ENCODE peak calls at places on chromosomes 13 and 19, in five cellular contexts. S is adipocyte, G is Karpas-422, Q is neural progenitor cell, I is HCT116. O is an unnamed sample.

GRCh38 chr13:33207616-33207964 is 78.0 kb downstream of the STARD13 start:
- DNase-seq in I (no peak), G (no peak), S (peak; percentile 88), Q (no peak), O (no peak)

GRCh38 chr19:11047856-11048255 is 41.4 kb upstream of the LDLR start:
- DNase-seq in G (peak; percentile 68), I (no peak), S (no peak), Q (no peak), O (no peak)

GRCh38 chr19:39602224-39602623 is at the start of gene LGALS13:
- DNase-seq in I (no peak), Q (no peak), S (no peak), G (no peak), O (no peak)

GRCh38 chr19:56167064-56167578 is 8.7 kb upstream of the GALP start:
- DNase-seq in Q (peak; percentile 71), S (peak; percentile 36), G (no peak), I (no peak), O (no peak)

GRCh38 chr13:33375421-33375820 is 89.9 kb upstream of the STARD13 start:
- DNase-seq in I (no peak), S (no peak), Q (no peak), G (no peak), O (no peak)

GRCh38 chr19:50465000-50465399 is 11.3 kb upstream of the EMC10 start:
- DNase-seq in Q (no peak), S (no peak), G (no peak), I (no peak), O (no peak)

GRCh38 chr13:111099292-111099691 is 15.8 kb upstream of the ARHGEF7 start:
- DNase-seq in S (no peak), I (no peak), Q (no peak), G (no peak), O (no peak)

GRCh38 chr13:27375686-27376326 is 48.6 kb upstream of the GTF3A start:
- DNase-seq in S (peak; percentile 78), G (peak; percentile 73), I (peak; percentile 70), Q (peak; percentile 74), O (peak; percentile 14)

GRCh38 chr13:109331898-109332297 is 454.5 kb downstream of the IRS2 start:
- DNase-seq in S (peak; percentile 11), G (no peak), I (no peak), Q (no peak), O (peak; percentile 37)

GRCh38 chr13:33494596-33495214 is 209.2 kb upstream of the STARD13 start:
- DNase-seq in Q (no peak), S (peak; percentile 69), I (peak; percentile 64), G (no peak), O (no peak)

GRCh38 chr13:98854448-98854847 is 102.0 kb upstream of the SLC15A1 start:
- DNase-seq in Q (no peak), I (no peak), S (no peak), G (no peak), O (no peak)

GRCh38 chr19:49554701-49555181 is 25.6 kb downstream of the NOSIP start:
- DNase-seq in Q (no peak), G (no peak), S (no peak), I (no peak), O (no peak)

GRCh38 chr13:71672527-71672926 is 194.5 kb downstream of the DACH1 start:
- DNase-seq in S (no peak), Q (no peak), I (no peak), G (no peak), O (no peak)

GRCh38 chr19:5452594-5453565 is 2.3 kb upstream of the ZNRF4 start:
- DNase-seq in I (peak; percentile 78), S (no peak), Q (peak; percentile 37), G (peak; percentile 67), O (no peak)

GRCh38 chr19:55597493-55597892 is 1.8 kb downstream of the FIZ1 start:
- DNase-seq in G (no peak), S (no peak), Q (no peak), I (no peak), O (no peak)

GRCh38 chr13:113273856-113274590 is 23.0 kb upstream of the LAMP1 start:
- DNase-seq in Q (no peak), S (peak; percentile 29), G (no peak), I (no peak), O (no peak)

GRCh38 chr13:63408227-63409202 is 1992.9 kb upstream of the PCDH20 start:
- DNase-seq in S (peak; percentile 57), I (no peak), G (no peak), Q (peak; percentile 16), O (no peak)

GRCh38 chr13:36758345-36758744 is 60.7 kb upstream of the RFXAP start:
- DNase-seq in Q (no peak), I (no peak), S (no peak), G (no peak), O (no peak)

GRCh38 chr13:21980049-21980448 is 309.2 kb downstream of the FGF9 start:
- DNase-seq in Q (no peak), S (no peak), I (no peak), G (no peak), O (no peak)

GRCh38 chr19:6736917-6737283 is 480 bp downstream of the GPR108 start:
- DNase-seq in G (no peak), Q (no peak), I (no peak), S (no peak), O (peak; percentile 52)

GRCh38 chr13:112443191-112444000 is 67.2 kb downstream of the SPACA7 start:
- DNase-seq in G (peak; percentile 47), I (no peak), S (peak; percentile 24), Q (peak; percentile 81), O (no peak)

DNA sequence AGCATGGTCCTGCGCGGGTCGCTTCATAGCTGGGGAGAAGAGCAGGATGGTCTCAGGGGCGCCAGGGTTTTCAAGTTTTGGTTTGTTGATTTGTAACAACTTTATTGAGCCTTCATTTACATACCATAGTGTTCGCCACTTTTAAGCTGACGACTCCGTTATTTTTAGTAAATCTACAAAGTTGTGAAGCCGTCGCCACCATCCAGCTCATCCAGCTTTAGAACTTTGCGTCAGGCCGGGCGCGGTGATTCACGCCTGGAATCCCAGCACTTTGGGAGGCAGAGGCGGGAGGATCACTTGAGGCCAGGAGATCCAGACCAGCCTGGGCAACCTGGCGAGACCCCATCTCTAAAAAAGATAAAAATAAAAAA is 404 bp downstream of the C19orf44 start:
- DNase-seq in G (no peak), I (no peak), S (peak; percentile 40), Q (no peak), O (no peak)
- H3K4me3 ChIP-seq in G (peak overlapping the region; percentile 66), I (peak overlapping the region; percentile 95), S (peak overlapping the region; percentile 96), Q (peak overlapping the region; percentile 74), O (peak overlapping the region; percentile 74)

GRCh38 chr19:18745012-18745735 is 45.9 kb downstream of the COMP start:
- DNase-seq in Q (peak; percentile 1), S (no peak), I (no peak), G (no peak), O (no peak)

GRCh38 chr19:18744019-18744418 is 47.1 kb downstream of the COMP start:
- DNase-seq in S (no peak), I (no peak), Q (peak; percentile 1), G (no peak), O (no peak)

GRCh38 chr19:18745931-18746330 is 45.2 kb downstream of the COMP start:
- DNase-seq in Q (no peak), S (no peak), I (no peak), G (no peak), O (no peak)

GRCh38 chr19:18749362-18750231 is 41.5 kb downstream of the COMP start:
- DNase-seq in G (no peak), I (no peak), Q (peak; percentile 42), S (no peak), O (no peak)

GRCh38 chr19:18746393-18747167 is 44.5 kb downstream of the COMP start:
- DNase-seq in I (no peak), G (no peak), Q (peak; percentile 11), S (no peak), O (no peak)
- H3K9ac ChIP-seq in I (no peak overlapping the region), G (no peak overlapping the region), Q (no peak overlapping the region), S (no peak overlapping the region), O (no peak overlapping the region)

GRCh38 chr19:801030-801860 is 4.0 kb downstream of the PTBP1 start:
- DNase-seq in I (no peak), G (no peak), S (peak; percentile 49), Q (no peak), O (no peak)
- H3K4me3 ChIP-seq in I (no peak overlapping the region), G (no peak overlapping the region), S (peak overlapping the region; percentile 75), Q (no peak overlapping the region), O (no peak overlapping the region)

GRCh38 chr19:8512115-8512967 is 1.6 kb downstream of the ZNF414 start:
- DNase-seq in I (peak; percentile 67), Q (peak; percentile 33), S (peak; percentile 51), G (peak; percentile 71), O (no peak)
- H3K9ac ChIP-seq in I (peak overlapping the region; percentile 87), Q (no peak overlapping the region), S (peak overlapping the region; percentile 95), G (peak overlapping the region; percentile 91), O (no peak overlapping the region)

GRCh38 chr13:82011355-82011754 is 1670.4 kb upstream of the SPRY2 start:
- DNase-seq in I (no peak), G (no peak), Q (no peak), S (no peak), O (no peak)
- H3K4me3 ChIP-seq in I (no peak overlapping the region), G (no peak overlapping the region), Q (no peak overlapping the region), S (no peak overlapping the region), O (no peak overlapping the region)

GRCh38 chr19:41887711-41888382 is 4.9 kb downstream of the ARHGEF1 start:
- DNase-seq in G (no peak), I (peak; percentile 93), S (no peak), Q (no peak), O (no peak)
- H3K9ac ChIP-seq in G (peak overlapping the region; percentile 37), I (peak overlapping the region; percentile 65), S (no peak overlapping the region), Q (no peak overlapping the region), O (no peak overlapping the region)

DNA sequence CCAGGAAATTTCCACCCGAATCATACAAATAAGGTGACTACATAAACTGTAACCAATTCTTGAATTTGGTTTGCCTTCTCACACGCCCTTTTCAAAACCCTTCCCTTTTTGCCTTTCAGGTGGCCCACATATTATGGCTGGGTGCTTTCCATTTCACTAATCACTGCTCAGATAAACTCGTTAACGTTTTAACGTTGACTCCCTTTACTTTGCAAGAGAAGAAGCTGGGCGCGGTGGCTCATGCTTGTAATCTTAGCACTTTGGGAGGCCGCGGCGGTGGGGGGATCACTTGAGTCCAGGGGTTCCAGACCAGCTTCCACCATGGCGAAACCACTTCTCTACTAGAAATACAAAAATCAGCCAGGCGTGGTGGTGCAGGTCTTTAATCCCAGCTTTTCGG is 19.8 kb upstream of the ZNF91 start:
- DNase-seq in I (no peak), Q (peak; percentile 42), S (no peak), G (no peak), O (no peak)
- H3K4me3 ChIP-seq in I (no peak overlapping the region), Q (peak overlapping the region; percentile 85), S (peak overlapping the region; percentile 37), G (no peak overlapping the region), O (peak overlapping the region; percentile 54)